ENCODE peak calls at places on chromosomes 3 and 15, in eight cellular contexts. C is stomach, V is body of pancreas, G is epithelial cell of esophagus, B is keratinocyte, I is left ventricle myocardium inferior, T is AG04450, U is heart left ventricle. X is an unnamed sample.

GRCh38 chr3:133914839-133915600 is 19.3 kb upstream of the RAB6B start:
- DNase-seq in C (no peak), V (no peak), G (no peak), B (no peak), I (no peak), T (no peak), U (no peak), X (no peak)

GRCh38 chr3:117963858-117964257 is 1070.8 kb downstream of the IGSF11 start:
- DNase-seq in C (no peak), V (no peak), G (no peak), B (no peak), I (no peak), T (no peak), U (no peak), X (no peak)

GRCh38 chr3:148861277-148861869 is 3.7 kb upstream of the CPA3 start:
- DNase-seq in C (no peak), V (no peak), G (peak; percentile 65), B (peak; percentile 9), I (no peak), T (peak; percentile 11), U (no peak), X (no peak)

GRCh38 chr3:194268659-194269487 is 82.3 kb downstream of the CPN2 start:
- DNase-seq in C (no peak), V (peak; percentile 1), G (no peak), B (no peak), I (no peak), T (no peak), U (no peak), X (no peak)

GRCh38 chr15:47620960-47621681 is 96.2 kb upstream of the SEMA6D start:
- DNase-seq in C (no peak), V (no peak), G (peak; percentile 91), B (peak; percentile 4), I (no peak), T (no peak), U (no peak), X (no peak)

GRCh38 chr3:196740476-196741400 is 1.1 kb downstream of the PAK2 start:
- DNase-seq in C (no peak), V (no peak), G (peak; percentile 56), B (no peak), I (peak; percentile 17), T (no peak), U (no peak), X (no peak)

GRCh38 chr3:51307458-51307857 is 77.6 kb upstream of the MANF start:
- DNase-seq in C (no peak), V (peak; percentile 13), G (no peak), B (no peak), I (no peak), T (no peak), U (no peak), X (no peak)

GRCh38 chr3:196916995-196917394 is 25.3 kb downstream of the NCBP2 start:
- DNase-seq in C (no peak), V (no peak), G (no peak), B (no peak), I (no peak), T (no peak), U (no peak), X (no peak)

GRCh38 chr3:151697496-151697895 is 36.2 kb upstream of the AADACL2 start:
- DNase-seq in C (no peak), V (no peak), G (no peak), B (no peak), I (no peak), T (no peak), U (no peak), X (no peak)

GRCh38 chr3:3998140-3998977 is 199.1 kb downstream of the LRRN1 start:
- DNase-seq in C (no peak), V (peak; percentile 28), G (peak; percentile 67), B (no peak), I (no peak), T (no peak), U (no peak), X (peak; percentile 27)

GRCh38 chr3:126267169-126267975 is 87.0 kb upstream of the ALDH1L1 start:
- DNase-seq in C (peak; percentile 83), V (peak; percentile 82), G (peak; percentile 78), B (peak; percentile 72), I (peak; percentile 81), T (peak; percentile 84), U (peak; percentile 79), X (peak; percentile 65)

GRCh38 chr15:91521996-91522395 is 331.5 kb upstream of the SLCO3A1 start:
- DNase-seq in C (no peak), V (no peak), G (peak; percentile 32), B (no peak), I (no peak), T (peak; percentile 15), U (no peak), X (no peak)

GRCh38 chr3:165642761-165643432 is 194.3 kb downstream of the BCHE start:
- DNase-seq in C (no peak), V (peak; percentile 76), G (peak; percentile 97), B (peak; percentile 86), I (no peak), T (peak; percentile 96), U (no peak), X (no peak)

GRCh38 chr15:66921319-66921718 is 144.1 kb upstream of the SMAD3 start:
- DNase-seq in C (peak; percentile 48), V (peak; percentile 57), G (peak; percentile 18), B (no peak), I (no peak), T (no peak), U (no peak), X (no peak)

GRCh38 chr3:126259411-126260391 is 79.3 kb upstream of the ALDH1L1 start:
- DNase-seq in C (peak; percentile 69), V (peak; percentile 68), G (peak; percentile 48), B (no peak), I (peak; percentile 74), T (no peak), U (peak; percentile 78), X (peak; percentile 69)

GRCh38 chr3:184635126-184635525 is 73.5 kb downstream of the EPHB3 start:
- DNase-seq in C (peak; percentile 80), V (no peak), G (no peak), B (no peak), I (peak; percentile 53), T (no peak), U (peak; percentile 72), X (no peak)

GRCh38 chr15:62828364-62828763 is 214.2 kb upstream of the TPM1 start:
- DNase-seq in C (no peak), V (no peak), G (no peak), B (no peak), I (no peak), T (no peak), U (no peak), X (no peak)

GRCh38 chr3:42652611-42653302 is 740 bp upstream of the ZBTB47 start:
- DNase-seq in C (peak; percentile 81), V (peak; percentile 80), G (peak; percentile 86), B (peak; percentile 49), I (peak; percentile 66), T (peak; percentile 34), U (peak; percentile 75), X (no peak)

GRCh38 chr3:143098032-143098764 is 21.4 kb upstream of the CHST2 start:
- DNase-seq in C (no peak), V (no peak), G (no peak), B (no peak), I (no peak), T (no peak), U (no peak), X (no peak)

GRCh38 chr3:192879346-192880031 is 38.2 kb downstream of the MB21D2 start:
- DNase-seq in C (no peak), V (peak; percentile 12), G (peak; percentile 98), B (peak; percentile 80), I (no peak), T (peak; percentile 89), U (no peak), X (no peak)

GRCh38 chr15:55168350-55168974 is 28.3 kb downstream of the RSL24D1 start:
- DNase-seq in C (peak; percentile 48), V (peak; percentile 51), G (peak; percentile 81), B (peak; percentile 23), I (no peak), T (peak; percentile 21), U (no peak), X (peak; percentile 69)

GRCh38 chr15:79680721-79681120 is 216.1 kb downstream of the MTHFS start:
- DNase-seq in C (no peak), V (no peak), G (peak; percentile 87), B (peak; percentile 52), I (no peak), T (peak; percentile 46), U (no peak), X (no peak)

GRCh38 chr15:70024521-70024920 is 73.2 kb downstream of the TLE3 start:
- DNase-seq in C (no peak), V (no peak), G (no peak), B (no peak), I (no peak), T (no peak), U (no peak), X (no peak)

GRCh38 chr3:56187051-56187450 is 281.2 kb downstream of the ERC2 start:
- DNase-seq in C (no peak), V (no peak), G (no peak), B (no peak), I (no peak), T (no peak), U (no peak), X (no peak)

GRCh38 chr3:56180433-56180832 is 287.8 kb downstream of the ERC2 start:
- DNase-seq in C (no peak), V (no peak), G (no peak), B (no peak), I (no peak), T (no peak), U (no peak), X (no peak)

GRCh38 chr3:56188201-56188600 is 280.1 kb downstream of the ERC2 start:
- DNase-seq in C (no peak), V (no peak), G (no peak), B (no peak), I (no peak), T (no peak), U (no peak), X (no peak)

GRCh38 chr3:56185827-56186226 is 282.4 kb downstream of the ERC2 start:
- DNase-seq in C (no peak), V (no peak), G (no peak), B (no peak), I (no peak), T (no peak), U (no peak), X (no peak)

GRCh38 chr3:56183529-56183928 is 284.7 kb downstream of the ERC2 start:
- DNase-seq in C (no peak), V (no peak), G (no peak), B (no peak), I (no peak), T (no peak), U (no peak), X (no peak)
- TF ChIP-seq CTCF in C (no peak), V (no peak), G (no peak), B (no peak), I (no peak), T (no peak), U (no peak), X (no peak)

GRCh38 chr3:53773330-53773583 is 73.0 kb downstream of the CHDH start:
- DNase-seq in C (no peak), V (no peak), G (no peak), B (no peak), I (no peak), T (no peak), U (no peak), X (no peak)
- TF ChIP-seq CTCF in C (no peak), V (no peak), G (no peak), B (no peak), I (no peak), T (no peak), U (no peak), X (no peak)

GRCh38 chr3:89571707-89572106 is 464.3 kb downstream of the EPHA3 start:
- DNase-seq in C (no peak), V (no peak), G (no peak), B (no peak), I (peak; percentile 31), T (no peak), U (peak; percentile 57), X (no peak)
- TF ChIP-seq CTCF in C (no peak), V (no peak), G (no peak), B (no peak), I (no peak), T (no peak), U (no peak), X (no peak)

GRCh38 chr3:172223870-172224269 is 184.5 kb downstream of the FNDC3B start:
- DNase-seq in C (no peak), V (no peak), G (no peak), B (no peak), I (no peak), T (no peak), U (no peak), X (no peak)
- TF ChIP-seq CTCF in C (no peak), V (no peak), G (no peak), B (no peak), I (no peak), T (no peak), U (no peak), X (no peak)

X was measured in endothelial cell.